ENCODE peak calls at places on chromosomes 3 and 15, in six cellular contexts. Y is HCT116, U is PC-3, I is GM23248, N is neural progenitor cell, H is GM23338. E is an unnamed sample.

GRCh38 chr3:32956750-32957570 is 5.5 kb downstream of the CCR4 start:
- DNase-seq in H (no peak), U (no peak), N (no peak), Y (no peak), I (no peak), E (no peak)

GRCh38 chr3:132232231-132232792 is 84.9 kb upstream of the ACP3 start:
- DNase-seq in H (no peak), Y (no peak), U (no peak), N (no peak), I (peak; percentile 66), E (no peak)

GRCh38 chr3:133895208-133896001 is at the start of gene RAB6B:
- DNase-seq in H (peak; percentile 83), Y (no peak), N (peak; percentile 89), U (no peak), I (peak; percentile 81), E (no peak)

GRCh38 chr3:129276385-129276784 is 2.3 kb upstream of the HMCES start:
- DNase-seq in H (no peak), N (no peak), Y (no peak), U (no peak), I (no peak), E (peak; percentile 99)

GRCh38 chr3:18237251-18238005 is 187.7 kb downstream of the SATB1 start:
- DNase-seq in Y (peak; percentile 13), H (no peak), I (peak; percentile 89), U (peak; percentile 91), N (no peak), E (no peak)

GRCh38 chr3:193297421-193297820 is 56.4 kb downstream of the PLAAT1 start:
- DNase-seq in I (peak; percentile 7), N (no peak), U (peak; percentile 28), H (no peak), Y (no peak), E (no peak)

GRCh38 chr3:99012051-99012450 is 110.6 kb upstream of the DCBLD2 start:
- DNase-seq in U (no peak), H (no peak), N (no peak), I (peak; percentile 8), Y (no peak), E (peak; percentile 96)

GRCh38 chr3:86774082-86774691 is 216.8 kb downstream of the VGLL3 start:
- DNase-seq in N (peak; percentile 48), H (peak; percentile 52), Y (no peak), U (peak; percentile 74), I (peak; percentile 70), E (peak; percentile 36)

GRCh38 chr3:111227216-111227615 is 155.6 kb downstream of the NECTIN3 start:
- DNase-seq in Y (no peak), U (peak; percentile 73), I (peak; percentile 74), H (no peak), N (no peak), E (no peak)

GRCh38 chr15:70044168-70044567 is 53.5 kb downstream of the TLE3 start:
- DNase-seq in I (no peak), U (no peak), N (no peak), Y (no peak), H (no peak), E (no peak)

GRCh38 chr3:143222505-143222904 is 102.9 kb downstream of the CHST2 start:
- DNase-seq in N (no peak), H (no peak), Y (no peak), I (peak; percentile 31), U (no peak), E (no peak)

GRCh38 chr3:55337641-55338174 is 149.4 kb downstream of the WNT5A start:
- DNase-seq in N (no peak), H (peak; percentile 11), Y (no peak), U (no peak), I (no peak), E (no peak)

GRCh38 chr3:140715035-140715434 is 37.2 kb downstream of the TRIM42 start:
- DNase-seq in Y (no peak), U (peak; percentile 30), N (no peak), H (no peak), I (no peak), E (no peak)

GRCh38 chr3:62149962-62150361 is 223.4 kb downstream of the FEZF2 start:
- DNase-seq in Y (no peak), U (no peak), H (no peak), N (no peak), I (peak; percentile 74), E (no peak)

GRCh38 chr3:43699864-43700263 is 9.1 kb downstream of the ABHD5 start:
- DNase-seq in H (peak; percentile 46), N (peak; percentile 10), Y (no peak), U (peak; percentile 63), I (peak; percentile 25), E (peak; percentile 44)

GRCh38 chr3:195282982-195283381 is 12.0 kb upstream of the XXYLT1 start:
- DNase-seq in I (no peak), H (no peak), U (no peak), N (no peak), Y (no peak), E (no peak)

GRCh38 chr3:59245879-59246501 is 196.2 kb upstream of the CFAP20DC start:
- DNase-seq in Y (no peak), I (peak; percentile 50), N (peak; percentile 9), U (peak; percentile 82), H (no peak), E (no peak)

GRCh38 chr15:88872706-88873105 is 22.6 kb downstream of the HAPLN3 start:
- DNase-seq in I (no peak), N (no peak), Y (no peak), H (no peak), U (peak; percentile 12), E (no peak)

GRCh38 chr3:14634763-14635400 is 16.7 kb upstream of the CCDC174 start:
- DNase-seq in I (peak; percentile 78), Y (no peak), U (peak; percentile 83), H (no peak), N (no peak), E (no peak)

GRCh38 chr3:29005862-29006261 is 275.0 kb upstream of the RBMS3 start:
- DNase-seq in U (no peak), H (no peak), N (no peak), Y (no peak), I (no peak), E (no peak)

GRCh38 chr3:125294414-125294813 is 80.7 kb downstream of the ZNF148 start:
- DNase-seq in H (no peak), Y (no peak), U (no peak), I (no peak), N (no peak), E (no peak)

GRCh38 chr3:12999147-13000140 is 73.8 kb downstream of the IQSEC1 start:
- DNase-seq in N (no peak), H (no peak), Y (peak; percentile 74), I (no peak), U (no peak), E (peak; percentile 13)
- TF ChIP-seq EZH2phosphoT487 in N (no peak), H (no peak), Y (no peak), I (no peak), U (no peak), E (no peak)

GRCh38 chr3:38707730-38708129 is 58.2 kb upstream of the SCN5A start:
- DNase-seq in I (peak; percentile 19), U (peak; percentile 8), N (peak; percentile 31), Y (no peak), H (peak; percentile 48), E (peak; percentile 5)
- TF ChIP-seq EZH2phosphoT487 in I (no peak), U (no peak), N (no peak), Y (no peak), H (no peak), E (no peak)

GRCh38 chr15:77830041-77830440 is 197.3 kb upstream of the LINGO1 start:
- DNase-seq in Y (peak; percentile 6), I (peak; percentile 71), N (no peak), H (no peak), U (no peak), E (no peak)
- TF ChIP-seq EZH2phosphoT487 in Y (no peak), I (no peak), N (no peak), H (no peak), U (no peak), E (no peak)

GRCh38 chr3:40615916-40616315 is 91.2 kb downstream of the ZNF621 start:
- DNase-seq in H (peak; percentile 44), Y (no peak), N (peak; percentile 26), I (no peak), U (no peak), E (no peak)
- TF ChIP-seq EZH2phosphoT487 in H (no peak), Y (no peak), N (no peak), I (no peak), U (no peak), E (no peak)